ENCODE peak calls at places on chromosomes 7 and 10, in nine cellular contexts. I, U, L, K, R, Q, E, C and T are unnamed samples.

GRCh38 chr10:117468665-117469064 is 73.9 kb upstream of the EMX2 start:
- DNase-seq in I (no peak), U (no peak), L (no peak), K (no peak), R (no peak), Q (no peak), E (no peak), C (no peak), T (no peak)

GRCh38 chr10:90709727-90710126 is 148.1 kb downstream of the HTR7 start:
- DNase-seq in I (no peak), U (no peak), L (no peak), K (no peak), R (no peak), Q (no peak), E (no peak), C (no peak), T (no peak)

GRCh38 chr7:73817121-73817520 is 13.7 kb upstream of the CLDN4 start:
- DNase-seq in I (no peak), U (no peak), L (no peak), K (peak), R (no peak), Q (no peak), E (no peak), C (no peak), T (no peak)

GRCh38 chr7:137626469-137627067 is 220.2 kb downstream of the DGKI start:
- DNase-seq in I (peak), U (no peak), L (no peak), K (no peak), R (peak), Q (peak), E (no peak), C (peak), T (peak)

GRCh38 chr7:112937651-112938390 is 147.6 kb upstream of the TMEM168 start:
- DNase-seq in I (no peak), U (no peak), L (no peak), K (no peak), R (peak), Q (peak), E (no peak), C (no peak), T (no peak)

GRCh38 chr7:140062528-140063299 is at the start of gene PARP12:
- DNase-seq in I (peak), U (peak), L (peak), K (peak), R (peak), Q (peak), E (peak), C (peak), T (peak)

GRCh38 chr7:36862685-36863375 is 138.5 kb upstream of the AOAH start:
- DNase-seq in I (no peak), U (no peak), L (no peak), K (no peak), R (no peak), Q (peak), E (no peak), C (no peak), T (no peak)

GRCh38 chr7:157002819-157003421 is 7.5 kb downstream of the MNX1 start:
- DNase-seq in I (no peak), U (no peak), L (no peak), K (no peak), R (no peak), Q (no peak), E (no peak), C (no peak), T (no peak)

GRCh38 chr7:3005257-3005656 is 38.4 kb downstream of the CARD11 start:
- DNase-seq in I (no peak), U (no peak), L (no peak), K (no peak), R (no peak), Q (no peak), E (no peak), C (no peak), T (no peak)

GRCh38 chr10:100766693-100767427 is 21.5 kb downstream of the PAX2 start:
- DNase-seq in I (no peak), U (no peak), L (no peak), K (no peak), R (no peak), Q (no peak), E (no peak), C (no peak), T (no peak)

GRCh38 chr7:142854505-142855400 is at the start of gene EPHB6:
- DNase-seq in I (peak), U (peak), L (peak), K (peak), R (peak), Q (peak), E (peak), C (peak), T (peak)

GRCh38 chr10:85916192-85916747 is 450.3 kb downstream of the GRID1 start:
- DNase-seq in I (no peak), U (no peak), L (peak), K (no peak), R (no peak), Q (no peak), E (no peak), C (no peak), T (no peak)

GRCh38 chr7:28144266-28144665 is 36.3 kb downstream of the JAZF1 start:
- DNase-seq in I (no peak), U (no peak), L (peak), K (no peak), R (no peak), Q (no peak), E (no peak), C (no peak), T (no peak)